ENCODE peak calls at places on chromosomes 1 and 21, in seven cellular contexts. U, W, J, O, K, Y and C are unnamed samples.

GRCh38 chr1:42144336-42145189 is 8.6 kb upstream of the GUCA2B start:
- DNase-seq in U (peak), W (no peak), Y (no peak), K (no peak), J (no peak), O (no peak), C (no peak)

GRCh38 chr1:69513621-69514020 is 54.1 kb upstream of the LRRC7 start:
- DNase-seq in Y (no peak), O (no peak), J (no peak), U (no peak), W (no peak), K (no peak), C (no peak)

GRCh38 chr21:38833122-38833521 is 27.4 kb downstream of the ETS2 start:
- DNase-seq in U (no peak), W (no peak), Y (no peak), J (no peak), K (no peak), O (no peak), C (no peak)

GRCh38 chr1:185834371-185834900 is 100.2 kb downstream of the HMCN1 start:
- DNase-seq in J (no peak), U (no peak), O (no peak), Y (no peak), K (no peak), W (no peak), C (no peak)

GRCh38 chr1:47323475-47324105 is 9.6 kb upstream of the STIL start:
- DNase-seq in K (no peak), Y (no peak), J (no peak), O (no peak), U (no peak), W (no peak), C (no peak)

GRCh38 chr1:45263132-45263531 is 56.7 kb upstream of the ZSWIM5 start:
- DNase-seq in U (no peak), Y (no peak), O (no peak), K (no peak), J (peak), W (no peak), C (no peak)

GRCh38 chr1:13513885-13514546 is at the start of gene LRRC38:
- DNase-seq in Y (no peak), W (no peak), J (no peak), K (peak), U (no peak), O (peak), C (no peak)

GRCh38 chr1:184693011-184693410 is 61.6 kb downstream of the EDEM3 start:
- DNase-seq in J (no peak), W (no peak), Y (no peak), O (no peak), U (no peak), K (no peak), C (no peak)

GRCh38 chr1:15758953-15759661 is 512 bp downstream of the FBLIM1 start:
- DNase-seq in U (no peak), W (peak), K (no peak), J (no peak), Y (no peak), O (no peak), C (no peak)
- H3K4me3 ChIP-seq in U (peak), W (peak), K (peak), J (peak), Y (peak), O (peak), C (peak)

GRCh38 chr1:70672333-70672935 is 261.4 kb downstream of the CTH start:
- DNase-seq in J (no peak), O (no peak), Y (no peak), K (no peak), W (no peak), U (no peak), C (no peak)

GRCh38 chr1:70674981-70675685 is 264.1 kb downstream of the CTH start:
- DNase-seq in O (no peak), U (no peak), Y (no peak), W (no peak), J (no peak), K (no peak), C (no peak)

GRCh38 chr1:70675737-70676156 is 264.7 kb downstream of the CTH start:
- DNase-seq in U (no peak), O (no peak), J (no peak), Y (no peak), W (no peak), K (no peak), C (no peak)
- TF ChIP-seq CTCF in U (no peak), O (no peak), J (no peak), Y (no peak), W (no peak), K (no peak), C (no peak)

GRCh38 chr1:17816511-17816910 is 61.4 kb downstream of the ACTL8 start:
- DNase-seq in J (no peak), K (no peak), W (no peak), Y (no peak), O (no peak), U (no peak), C (peak)

GRCh38 chr1:17810668-17811067 is 55.5 kb downstream of the ACTL8 start:
- DNase-seq in K (no peak), U (no peak), Y (no peak), J (no peak), O (no peak), W (no peak), C (no peak)
- H3K27ac ChIP-seq in K (no peak), U (no peak), Y (no peak), J (no peak), O (no peak), W (no peak), C (no peak)

GRCh38 chr1:58814251-58815068 is 30.6 kb upstream of the JUN start:
- DNase-seq in U (peak), O (peak), Y (no peak), J (peak), W (no peak), K (peak), C (peak)
- H3K4me3 ChIP-seq in U (no peak), O (no peak), Y (no peak), J (peak), W (no peak), K (peak), C (peak)